ENCODE peak calls at places on chromosome 10, in nine cellular contexts. M, T, U, H, R, Y, G, A and B are unnamed samples.

GRCh38 chr10:16470747-16471146 is 33.9 kb downstream of the PTER start:
- DNase-seq in M (no peak), T (no peak), U (no peak), H (no peak), R (peak; percentile 28), Y (no peak), G (no peak), A (no peak), B (no peak)

GRCh38 chr10:28897617-28898464 is 220.5 kb downstream of the BAMBI start:
- DNase-seq in M (peak; percentile 86), T (no peak), U (no peak), H (no peak), R (no peak), Y (peak; percentile 42), G (no peak), A (peak; percentile 34), B (no peak)

GRCh38 chr10:127577376-127577775 is 28.3 kb downstream of the NPS start:
- DNase-seq in M (no peak), T (no peak), U (no peak), H (no peak), R (no peak), Y (no peak), G (no peak), A (no peak), B (no peak)

GRCh38 chr10:72319416-72320254 is 35.1 kb downstream of the DNAJB12 start:
- DNase-seq in M (peak; percentile 85), T (peak; percentile 97), U (peak; percentile 97), H (peak; percentile 87), R (peak; percentile 93), Y (peak; percentile 95), G (peak; percentile 71), A (peak; percentile 96), B (peak; percentile 97)

GRCh38 chr10:96947036-96947435 is 114.9 kb downstream of the LCOR start:
- DNase-seq in M (no peak), T (no peak), U (no peak), H (no peak), R (no peak), Y (no peak), G (no peak), A (no peak), B (no peak)

GRCh38 chr10:99854860-99855259 is 72.4 kb downstream of the ABCC2 start:
- DNase-seq in M (peak; percentile 64), T (no peak), U (peak; percentile 75), H (no peak), R (peak; percentile 43), Y (no peak), G (peak; percentile 67), A (no peak), B (peak; percentile 71)

GRCh38 chr10:113111900-113112853 is 162.1 kb downstream of the TCF7L2 start:
- DNase-seq in M (no peak), T (peak; percentile 71), U (no peak), H (peak; percentile 60), R (peak; percentile 78), Y (no peak), G (peak; percentile 61), A (no peak), B (no peak)

GRCh38 chr10:77377034-77377433 is 260.6 kb downstream of the KCNMA1 start:
- DNase-seq in M (no peak), T (peak; percentile 72), U (no peak), H (no peak), R (no peak), Y (no peak), G (no peak), A (no peak), B (peak; percentile 11)

GRCh38 chr10:131693766-131694165 is 207.0 kb upstream of the PPP2R2D start:
- DNase-seq in M (no peak), T (peak; percentile 30), U (no peak), H (no peak), R (no peak), Y (no peak), G (no peak), A (no peak), B (no peak)

GRCh38 chr10:21516270-21517131 is 9.0 kb downstream of the SKIDA1 start:
- DNase-seq in M (peak; percentile 75), T (peak; percentile 77), U (peak; percentile 83), H (peak; percentile 72), R (peak; percentile 51), Y (peak; percentile 62), G (no peak), A (peak; percentile 66), B (peak; percentile 86)

GRCh38 chr10:127447197-127447596 is 101.9 kb upstream of the NPS start:
- DNase-seq in M (no peak), T (no peak), U (peak; percentile 19), H (no peak), R (no peak), Y (no peak), G (no peak), A (no peak), B (no peak)

GRCh38 chr10:94361161-94361794 is 1.5 kb downstream of the NOC3L start:
- DNase-seq in M (no peak), T (no peak), U (no peak), H (peak; percentile 51), R (no peak), Y (no peak), G (no peak), A (no peak), B (peak; percentile 25)
- H3K4me3 ChIP-seq in M (peak overlapping the region; percentile 66), T (no peak overlapping the region), U (no peak overlapping the region), H (no peak overlapping the region), R (no peak overlapping the region), Y (peak overlapping the region; percentile 83), G (no peak overlapping the region), A (no peak overlapping the region), B (peak overlapping the region; percentile 68)

GRCh38 chr10:129031233-129032150 is 435.5 kb upstream of the MGMT start:
- DNase-seq in M (peak; percentile 83), T (no peak), U (no peak), H (peak; percentile 48), R (peak; percentile 46), Y (peak; percentile 57), G (no peak), A (peak; percentile 68), B (peak; percentile 75)
- H3K4me3 ChIP-seq in M (no peak overlapping the region), T (no peak overlapping the region), U (no peak overlapping the region), H (no peak overlapping the region), R (no peak overlapping the region), Y (no peak overlapping the region), G (no peak overlapping the region), A (no peak overlapping the region), B (no peak overlapping the region)

GRCh38 chr10:121601458-121601857 is 3.2 kb upstream of the FGFR2 start:
- DNase-seq in M (no peak), T (no peak), U (no peak), H (no peak), R (no peak), Y (no peak), G (no peak), A (no peak), B (no peak)

GRCh38 chr10:121595806-121596667 is 2.2 kb downstream of the FGFR2 start:
- DNase-seq in M (peak; percentile 88), T (no peak), U (peak; percentile 52), H (no peak), R (no peak), Y (no peak), G (no peak), A (no peak), B (no peak)

GRCh38 chr10:121596668-121597503 is 1.4 kb downstream of the FGFR2 start:
- DNase-seq in M (peak; percentile 91), T (peak; percentile 65), U (peak; percentile 85), H (peak; percentile 22), R (peak; percentile 36), Y (no peak), G (no peak), A (peak; percentile 24), B (peak; percentile 82)

GRCh38 chr10:121597504-121598241 is 571 bp downstream of the FGFR2 start:
- DNase-seq in M (peak; percentile 65), T (no peak), U (peak; percentile 76), H (peak; percentile 22), R (no peak), Y (no peak), G (no peak), A (peak; percentile 16), B (peak; percentile 44)

GRCh38 chr10:121598261-121599249 is at the start of gene FGFR2:
- DNase-seq in M (peak; percentile 98), T (peak; percentile 82), U (peak; percentile 92), H (peak; percentile 79), R (peak; percentile 77), Y (peak; percentile 78), G (no peak), A (peak; percentile 79), B (peak; percentile 96)
- H3K4me3 ChIP-seq in M (peak within 1 kb of the TSS; percentile 82), T (peak within 1 kb of the TSS; percentile 59), U (peak within 1 kb of the TSS; percentile 82), H (peak within 1 kb of the TSS; percentile 13), R (peak within 1 kb of the TSS; percentile 65), Y (peak within 1 kb of the TSS; percentile 65), G (peak within 1 kb of the TSS; percentile 36), A (peak within 1 kb of the TSS; percentile 44), B (peak within 1 kb of the TSS; percentile 50)

GRCh38 chr10:104650072-104650471 is 9.0 kb downstream of the SORCS3 start:
- DNase-seq in M (peak; percentile 33), T (no peak), U (no peak), H (no peak), R (no peak), Y (no peak), G (no peak), A (no peak), B (peak; percentile 53)

GRCh38 chr10:104642311-104643022 is 1.4 kb downstream of the SORCS3 start:
- DNase-seq in M (peak; percentile 93), T (no peak), U (no peak), H (peak; percentile 44), R (no peak), Y (no peak), G (no peak), A (peak; percentile 39), B (peak; percentile 91)

GRCh38 chr10:104643023-104643663 is 2.1 kb downstream of the SORCS3 start:
- DNase-seq in M (no peak), T (no peak), U (no peak), H (no peak), R (no peak), Y (no peak), G (no peak), A (no peak), B (no peak)

DNA sequence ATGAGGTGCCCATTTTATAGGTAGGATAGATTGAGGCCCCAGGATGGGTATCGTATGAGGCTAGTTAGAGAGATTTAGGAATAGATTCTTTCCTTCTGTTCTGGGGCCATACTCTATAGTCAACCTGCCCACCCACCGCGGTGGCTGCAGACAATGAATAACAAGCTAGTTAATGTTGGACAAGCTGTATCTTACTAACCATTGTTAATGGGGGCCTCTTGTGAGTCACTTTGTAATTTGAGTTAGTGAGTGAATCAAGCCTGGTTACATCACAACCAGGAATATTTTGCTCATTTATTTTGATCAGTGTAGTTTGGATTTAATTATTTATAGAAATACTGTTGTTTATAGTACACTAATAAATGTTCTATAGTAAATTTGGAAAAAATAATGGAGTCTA is 7.3 kb downstream of the SORCS3 start:
- DNase-seq in M (no peak), T (no peak), U (no peak), H (no peak), R (no peak), Y (no peak), G (no peak), A (no peak), B (no peak)
- H3K4me3 ChIP-seq in M (no peak overlapping the region), T (no peak overlapping the region), U (no peak overlapping the region), H (no peak overlapping the region), R (no peak overlapping the region), Y (no peak overlapping the region), G (no peak overlapping the region), A (no peak overlapping the region), B (no peak overlapping the region)

GRCh38 chr10:14601872-14602725 is 172.6 kb downstream of the FAM107B start:
- DNase-seq in M (no peak), T (no peak), U (no peak), H (peak; percentile 36), R (no peak), Y (no peak), G (no peak), A (no peak), B (peak; percentile 60)
- H3K4me3 ChIP-seq in M (peak overlapping the region; percentile 86), T (no peak overlapping the region), U (no peak overlapping the region), H (no peak overlapping the region), R (peak overlapping the region; percentile 16), Y (no peak overlapping the region), G (peak overlapping the region; percentile 7), A (peak overlapping the region; percentile 59), B (no peak overlapping the region)

GRCh38 chr10:79378647-79379511 is 31.6 kb downstream of the PPIF start:
- DNase-seq in M (no peak), T (no peak), U (peak; percentile 72), H (no peak), R (no peak), Y (no peak), G (no peak), A (no peak), B (no peak)
- H3K4me3 ChIP-seq in M (no peak overlapping the region), T (peak overlapping the region; percentile 59), U (no peak overlapping the region), H (no peak overlapping the region), R (no peak overlapping the region), Y (no peak overlapping the region), G (no peak overlapping the region), A (no peak overlapping the region), B (no peak overlapping the region)